ENCODE peak calls at places on chromosomes 5 and 9, in five cellular contexts. M is hepatocyte, A is nephron progenitor cell, S is heart left ventricle, W is RWPE1. E is an unnamed sample.

GRCh38 chr9:31078175-31078574 is 1306.3 kb upstream of the ACO1 start:
- DNase-seq in M (no peak), A (no peak), S (no peak), W (no peak), E (no peak)

GRCh38 chr5:78336698-78337097 is 23.7 kb upstream of the SCAMP1 start:
- DNase-seq in M (no peak), A (no peak), S (no peak), W (no peak), E (no peak)

GRCh38 chr5:150521522-150521817 is 13.5 kb downstream of the NDST1 start:
- DNase-seq in M (no peak), A (no peak), S (no peak), W (no peak), E (no peak)

GRCh38 chr5:120463991-120464626 is at the start of gene PRR16:
- DNase-seq in M (peak), A (peak), S (peak), W (peak), E (peak)

GRCh38 chr9:95087659-95088242 is 229.8 kb downstream of the FANCC start:
- DNase-seq in M (no peak), A (no peak), S (no peak), W (peak), E (no peak)

GRCh38 chr5:73531356-73531755 is 33.1 kb downstream of the BTF3 start:
- DNase-seq in M (no peak), A (no peak), S (no peak), W (no peak), E (no peak)

GRCh38 chr9:112535364-112535763 is 48.7 kb downstream of the KIAA1958 start:
- DNase-seq in M (no peak), A (no peak), S (no peak), W (no peak), E (no peak)

GRCh38 chr5:134225780-134226440 is at the start of gene PPP2CA:
- DNase-seq in M (peak), A (peak), S (peak), W (peak), E (peak)

GRCh38 chr5:179269781-179270543 is 75.3 kb downstream of the ADAMTS2 start:
- DNase-seq in M (no peak), A (no peak), S (peak), W (no peak), E (no peak)

GRCh38 chr5:117955831-117956230 is 1032.5 kb downstream of the DTWD2 start:
- DNase-seq in M (no peak), A (no peak), S (no peak), W (no peak), E (no peak)

GRCh38 chr5:64149857-64150521 is 15.7 kb upstream of the RNF180 start:
- DNase-seq in M (no peak), A (no peak), S (no peak), W (no peak), E (no peak)

GRCh38 chr5:42645138-42645537 is 111.5 kb upstream of the CCDC152 start:
- DNase-seq in M (no peak), A (no peak), S (no peak), W (no peak), E (no peak)

GRCh38 chr9:127159949-127160610 is 37.6 kb upstream of the ANGPTL2 start:
- DNase-seq in M (no peak), A (no peak), S (peak), W (no peak), E (no peak)

GRCh38 chr9:16128003-16128402 is 575.2 kb downstream of the CCDC171 start:
- DNase-seq in M (no peak), A (no peak), S (no peak), W (no peak), E (no peak)

GRCh38 chr5:122702524-122702875 is 72.4 kb upstream of the SNX2 start:
- DNase-seq in M (no peak), A (no peak), S (no peak), W (no peak), E (no peak)

GRCh38 chr9:16371306-16371705 is 499.2 kb downstream of the BNC2 start:
- DNase-seq in M (no peak), A (peak), S (no peak), W (no peak), E (no peak)

DNA sequence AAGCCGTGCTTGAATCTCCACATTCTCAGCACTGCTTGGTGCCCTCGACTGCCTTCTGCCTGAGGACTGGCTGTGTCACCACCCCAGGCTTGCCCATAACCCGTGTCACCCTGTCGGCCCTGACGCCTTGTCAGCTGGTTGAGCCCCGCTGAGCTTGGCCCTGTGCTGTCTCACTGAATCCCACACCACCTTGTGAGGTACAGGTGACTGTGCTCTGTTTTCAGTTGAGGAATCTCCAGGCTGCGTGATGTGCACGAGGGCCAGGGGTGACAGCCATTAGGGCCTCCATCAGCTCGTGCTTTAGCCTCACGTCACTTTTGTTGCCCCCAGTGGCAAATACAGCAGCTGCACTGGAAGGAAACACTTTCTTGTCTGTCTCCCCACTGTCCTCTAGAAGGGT is 90.7 kb downstream of the CACNA1B start:
- DNase-seq in M (peak), A (no peak), S (no peak), W (no peak), E (no peak)
- TF ChIP-seq CTCF in M (no peak), A (peak), S (no peak), W (no peak), E (no peak)

DNA sequence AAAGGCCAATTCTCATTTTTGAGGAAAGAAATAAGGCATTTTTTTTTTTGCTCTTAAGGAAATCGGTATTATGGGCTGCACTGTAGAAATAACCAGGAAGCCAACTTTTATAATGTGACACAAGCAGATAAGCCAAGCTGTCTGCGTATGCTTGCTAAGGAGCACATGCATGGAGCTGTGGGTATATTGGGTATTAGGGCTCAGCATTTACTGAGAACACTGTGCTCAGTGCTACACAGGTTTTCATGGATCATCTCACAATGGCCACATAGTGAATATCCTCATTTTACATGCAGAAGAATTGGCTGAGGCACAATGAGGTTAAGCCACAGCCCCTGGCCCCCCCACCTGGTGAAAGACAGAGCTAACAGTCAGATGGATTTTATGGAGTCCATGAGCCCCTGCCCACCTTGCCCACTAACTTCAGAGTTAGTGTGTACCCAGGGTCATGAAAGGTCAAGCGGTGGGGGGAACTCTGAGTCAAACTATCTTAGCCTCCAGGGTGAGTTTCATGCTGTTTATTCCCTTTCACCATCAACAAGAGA is 204.8 kb downstream of the SPATA31A6 start:
- DNase-seq in M (peak), A (no peak), S (no peak), W (peak), E (no peak)
- TF ChIP-seq CTCF in M (no peak), A (no peak), S (no peak), W (no peak), E (no peak)

DNA sequence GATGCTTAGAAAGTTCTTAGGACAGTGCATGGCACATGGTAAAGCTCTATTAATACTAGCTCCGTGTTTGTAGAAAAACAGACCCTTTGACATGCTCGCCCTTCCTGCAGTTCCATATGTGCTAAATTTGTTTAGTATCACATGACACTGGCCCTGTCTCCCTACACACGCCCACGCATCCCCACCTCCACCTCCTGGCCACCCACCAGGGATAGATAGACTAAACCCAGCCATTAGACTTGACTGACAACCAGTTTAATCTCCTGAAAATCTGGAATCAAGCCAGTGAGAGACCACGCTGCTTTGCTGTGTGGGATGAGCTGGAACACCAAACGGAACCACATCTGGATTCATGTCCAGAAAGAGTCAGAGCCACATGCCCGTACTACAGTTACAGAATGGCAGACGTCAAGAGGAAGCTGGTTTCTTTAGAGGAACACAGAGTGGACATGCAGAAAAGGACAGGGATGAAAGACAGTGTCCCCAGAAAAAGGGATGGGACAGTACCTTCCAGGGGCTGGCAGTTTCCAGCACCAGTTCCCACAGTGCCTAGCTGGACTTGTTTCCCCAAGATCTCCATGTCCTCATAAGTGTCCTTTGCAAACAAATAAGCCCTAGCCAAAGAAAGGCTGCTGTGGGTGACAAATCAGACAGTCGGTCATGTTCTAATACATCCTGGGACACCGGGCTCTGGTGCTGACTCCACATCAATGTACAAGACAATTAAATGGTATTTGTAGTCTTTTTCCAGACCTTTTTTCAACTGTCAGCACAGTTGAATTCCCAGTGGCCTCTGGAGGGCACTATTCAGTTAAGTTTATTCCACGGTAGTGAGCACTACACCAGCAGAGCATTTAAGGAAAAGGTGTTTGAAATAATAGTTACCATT is 186.2 kb downstream of the PDZD2 start:
- DNase-seq in M (peak), A (peak), S (peak), W (peak), E (peak)
- TF ChIP-seq CTCF in M (peak), A (peak), S (peak), W (peak), E (peak)

GRCh38 chr9:111036068-111036789 is 2.0 kb downstream of the LPAR1 start:
- DNase-seq in M (peak), A (peak), S (peak), W (peak), E (peak)
- TF ChIP-seq CTCF in M (peak), A (peak), S (peak), W (peak), E (peak)

DNA sequence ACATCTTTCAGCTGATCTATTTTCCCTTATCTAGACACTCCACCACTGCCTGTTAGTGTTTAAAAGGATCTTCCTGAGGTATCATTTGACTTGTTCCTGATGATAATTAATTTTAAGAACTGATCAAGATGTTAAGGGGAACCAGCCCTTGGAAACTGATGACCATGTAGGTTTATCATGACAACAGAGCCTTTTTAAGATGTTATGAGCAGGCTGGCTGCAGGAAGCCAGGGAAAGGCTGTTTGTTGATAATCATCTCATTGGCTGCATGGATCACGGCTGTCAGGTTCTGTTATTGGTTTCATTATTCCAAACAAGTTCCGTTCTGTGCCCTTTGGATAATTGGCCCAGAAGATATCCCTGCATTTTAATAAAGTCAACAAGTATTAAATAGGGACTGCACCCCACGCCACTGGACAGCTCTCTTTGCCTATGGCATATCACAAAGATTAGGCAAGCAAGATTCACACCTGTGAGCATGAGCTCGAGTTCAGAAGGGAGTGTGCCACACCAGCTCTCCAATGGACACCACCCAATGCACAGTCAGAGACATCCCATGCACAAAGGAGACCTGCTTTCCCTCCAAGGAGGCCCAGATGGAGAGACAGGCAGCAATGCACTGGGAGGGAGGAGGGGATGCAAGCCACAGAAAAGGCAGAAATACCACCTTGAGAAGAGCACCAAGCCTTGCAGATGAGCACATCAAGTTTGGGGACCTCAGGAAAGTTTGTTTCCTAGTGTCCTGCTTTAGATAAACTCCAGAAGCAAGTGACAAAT is 88.7 kb downstream of the SPOCK1 start:
- DNase-seq in M (no peak), A (no peak), S (no peak), W (no peak), E (no peak)
- TF ChIP-seq CTCF in M (no peak), A (no peak), S (no peak), W (no peak), E (no peak)